ENCODE peak calls at places on chromosomes 3 and 15, in five cellular contexts. One of them, this sample, is unnamed.

GRCh38 chr3:16841906-16842709 is 42.6 kb upstream of the PLCL2 start:
- DNase-seq in frontal cortex: no peak
- DNase-seq in HEK293T: no peak
- DNase-seq in stimulated activated naive B cell treated with anti-CD40 and anti-IgM and Interleukin-4, amounts not matched to agents 10 μg/mL and 1 μg/mL and 100 μg/mL, for 72 hours: peak; percentile 83
- DNase-seq in astrocyte of the spinal cord: no peak
- DNase-seq in this sample: no peak

GRCh38 chr15:82790321-82790720 is 15.5 kb downstream of the FSD2 start:
- DNase-seq in frontal cortex: no peak
- DNase-seq in HEK293T: no peak
- DNase-seq in stimulated activated naive B cell treated with anti-CD40 and anti-IgM and Interleukin-4, amounts not matched to agents 10 μg/mL and 1 μg/mL and 100 μg/mL, for 72 hours: no peak
- DNase-seq in astrocyte of the spinal cord: no peak
- DNase-seq in this sample: no peak

GRCh38 chr3:159996018-159996417 is 7.4 kb downstream of the IL12A start:
- DNase-seq in frontal cortex: no peak
- DNase-seq in HEK293T: no peak
- DNase-seq in stimulated activated naive B cell treated with anti-CD40 and anti-IgM and Interleukin-4, amounts not matched to agents 10 μg/mL and 1 μg/mL and 100 μg/mL, for 72 hours: no peak
- DNase-seq in astrocyte of the spinal cord: peak; percentile 42
- DNase-seq in this sample: no peak

GRCh38 chr15:43958894-43959330 is 132.1 kb downstream of the WDR76 start:
- DNase-seq in frontal cortex: no peak
- DNase-seq in HEK293T: no peak
- DNase-seq in stimulated activated naive B cell treated with anti-CD40 and anti-IgM and Interleukin-4, amounts not matched to agents 10 μg/mL and 1 μg/mL and 100 μg/mL, for 72 hours: no peak
- DNase-seq in astrocyte of the spinal cord: peak; percentile 76
- DNase-seq in this sample: no peak

GRCh38 chr15:44775923-44776322 is 39.6 kb downstream of the TRIM69 start:
- DNase-seq in frontal cortex: peak; percentile 4
- DNase-seq in HEK293T: no peak
- DNase-seq in stimulated activated naive B cell treated with anti-CD40 and anti-IgM and Interleukin-4, amounts not matched to agents 10 μg/mL and 1 μg/mL and 100 μg/mL, for 72 hours: no peak
- DNase-seq in astrocyte of the spinal cord: no peak
- DNase-seq in this sample: no peak

GRCh38 chr3:100041328-100041749 is 73.0 kb downstream of the FILIP1L start:
- DNase-seq in frontal cortex: no peak
- DNase-seq in HEK293T: no peak
- DNase-seq in stimulated activated naive B cell treated with anti-CD40 and anti-IgM and Interleukin-4, amounts not matched to agents 10 μg/mL and 1 μg/mL and 100 μg/mL, for 72 hours: no peak
- DNase-seq in astrocyte of the spinal cord: peak; percentile 96
- DNase-seq in this sample: no peak

GRCh38 chr3:66490984-66491383 is 9.8 kb downstream of the LRIG1 start:
- DNase-seq in frontal cortex: no peak
- DNase-seq in HEK293T: no peak
- DNase-seq in stimulated activated naive B cell treated with anti-CD40 and anti-IgM and Interleukin-4, amounts not matched to agents 10 μg/mL and 1 μg/mL and 100 μg/mL, for 72 hours: no peak
- DNase-seq in astrocyte of the spinal cord: peak; percentile 49
- DNase-seq in this sample: no peak

GRCh38 chr3:195230244-195230643 is 40.7 kb downstream of the XXYLT1 start:
- DNase-seq in frontal cortex: no peak
- DNase-seq in HEK293T: no peak
- DNase-seq in stimulated activated naive B cell treated with anti-CD40 and anti-IgM and Interleukin-4, amounts not matched to agents 10 μg/mL and 1 μg/mL and 100 μg/mL, for 72 hours: no peak
- DNase-seq in astrocyte of the spinal cord: no peak
- DNase-seq in this sample: no peak

GRCh38 chr15:64071931-64072765 is 21.5 kb downstream of the CIAO2A start:
- DNase-seq in frontal cortex: no peak
- DNase-seq in HEK293T: no peak
- DNase-seq in stimulated activated naive B cell treated with anti-CD40 and anti-IgM and Interleukin-4, amounts not matched to agents 10 μg/mL and 1 μg/mL and 100 μg/mL, for 72 hours: no peak
- DNase-seq in astrocyte of the spinal cord: no peak
- DNase-seq in this sample: no peak

GRCh38 chr3:46987485-46988401 is 8.3 kb downstream of the NBEAL2 start:
- DNase-seq in frontal cortex: peak; percentile 58
- DNase-seq in HEK293T: no peak
- DNase-seq in stimulated activated naive B cell treated with anti-CD40 and anti-IgM and Interleukin-4, amounts not matched to agents 10 μg/mL and 1 μg/mL and 100 μg/mL, for 72 hours: peak; percentile 52
- DNase-seq in astrocyte of the spinal cord: no peak
- DNase-seq in this sample: no peak

GRCh38 chr3:100108464-100109079 is 5.7 kb downstream of the FILIP1L start:
- DNase-seq in frontal cortex: no peak
- DNase-seq in HEK293T: no peak
- DNase-seq in stimulated activated naive B cell treated with anti-CD40 and anti-IgM and Interleukin-4, amounts not matched to agents 10 μg/mL and 1 μg/mL and 100 μg/mL, for 72 hours: no peak
- DNase-seq in astrocyte of the spinal cord: no peak
- DNase-seq in this sample: no peak

GRCh38 chr3:157226173-157226847 is 66.4 kb upstream of the CCNL1 start:
- DNase-seq in frontal cortex: no peak
- DNase-seq in HEK293T: no peak
- DNase-seq in stimulated activated naive B cell treated with anti-CD40 and anti-IgM and Interleukin-4, amounts not matched to agents 10 μg/mL and 1 μg/mL and 100 μg/mL, for 72 hours: no peak
- DNase-seq in astrocyte of the spinal cord: no peak
- DNase-seq in this sample: no peak

GRCh38 chr15:75366163-75366562 is 2.2 kb downstream of the MAN2C1 start:
- DNase-seq in frontal cortex: no peak
- DNase-seq in HEK293T: no peak
- DNase-seq in stimulated activated naive B cell treated with anti-CD40 and anti-IgM and Interleukin-4, amounts not matched to agents 10 μg/mL and 1 μg/mL and 100 μg/mL, for 72 hours: no peak
- DNase-seq in astrocyte of the spinal cord: no peak
- DNase-seq in this sample: no peak

GRCh38 chr15:62494144-62494543 is 329.1 kb upstream of the C2CD4B start:
- DNase-seq in frontal cortex: no peak
- DNase-seq in HEK293T: no peak
- DNase-seq in stimulated activated naive B cell treated with anti-CD40 and anti-IgM and Interleukin-4, amounts not matched to agents 10 μg/mL and 1 μg/mL and 100 μg/mL, for 72 hours: no peak
- DNase-seq in astrocyte of the spinal cord: no peak
- DNase-seq in this sample: no peak

GRCh38 chr3:110933786-110934415 is 137.7 kb upstream of the NECTIN3 start:
- DNase-seq in frontal cortex: no peak
- DNase-seq in HEK293T: no peak
- DNase-seq in stimulated activated naive B cell treated with anti-CD40 and anti-IgM and Interleukin-4, amounts not matched to agents 10 μg/mL and 1 μg/mL and 100 μg/mL, for 72 hours: no peak
- DNase-seq in astrocyte of the spinal cord: peak; percentile 50
- DNase-seq in this sample: no peak

GRCh38 chr3:18079739-18080138 is 337.3 kb upstream of the TBC1D5 start:
- DNase-seq in frontal cortex: no peak
- DNase-seq in HEK293T: no peak
- DNase-seq in stimulated activated naive B cell treated with anti-CD40 and anti-IgM and Interleukin-4, amounts not matched to agents 10 μg/mL and 1 μg/mL and 100 μg/mL, for 72 hours: no peak
- DNase-seq in astrocyte of the spinal cord: peak; percentile 32
- DNase-seq in this sample: no peak

GRCh38 chr3:31196881-31197364 is 302.5 kb upstream of the GADL1 start:
- DNase-seq in frontal cortex: no peak
- DNase-seq in HEK293T: no peak
- DNase-seq in stimulated activated naive B cell treated with anti-CD40 and anti-IgM and Interleukin-4, amounts not matched to agents 10 μg/mL and 1 μg/mL and 100 μg/mL, for 72 hours: no peak
- DNase-seq in astrocyte of the spinal cord: peak; percentile 74
- DNase-seq in this sample: no peak

GRCh38 chr3:76353683-76354082 is 568.3 kb upstream of the ZNF717 start:
- DNase-seq in frontal cortex: no peak
- DNase-seq in HEK293T: no peak
- DNase-seq in stimulated activated naive B cell treated with anti-CD40 and anti-IgM and Interleukin-4, amounts not matched to agents 10 μg/mL and 1 μg/mL and 100 μg/mL, for 72 hours: no peak
- DNase-seq in astrocyte of the spinal cord: no peak
- DNase-seq in this sample: no peak

GRCh38 chr3:73848173-73848751 is 223.5 kb upstream of the PDZRN3 start:
- DNase-seq in frontal cortex: peak; percentile 16
- DNase-seq in HEK293T: peak; percentile 25
- DNase-seq in stimulated activated naive B cell treated with anti-CD40 and anti-IgM and Interleukin-4, amounts not matched to agents 10 μg/mL and 1 μg/mL and 100 μg/mL, for 72 hours: no peak
- DNase-seq in astrocyte of the spinal cord: peak; percentile 49
- DNase-seq in this sample: no peak

GRCh38 chr3:127792664-127793292 is 29.5 kb downstream of the MGLL start:
- DNase-seq in frontal cortex: no peak
- DNase-seq in HEK293T: no peak
- DNase-seq in stimulated activated naive B cell treated with anti-CD40 and anti-IgM and Interleukin-4, amounts not matched to agents 10 μg/mL and 1 μg/mL and 100 μg/mL, for 72 hours: no peak
- DNase-seq in astrocyte of the spinal cord: peak; percentile 94
- DNase-seq in this sample: no peak

GRCh38 chr3:152879790-152880174 is 44.9 kb downstream of the P2RY1 start:
- DNase-seq in frontal cortex: no peak
- DNase-seq in HEK293T: no peak
- DNase-seq in stimulated activated naive B cell treated with anti-CD40 and anti-IgM and Interleukin-4, amounts not matched to agents 10 μg/mL and 1 μg/mL and 100 μg/mL, for 72 hours: no peak
- DNase-seq in astrocyte of the spinal cord: no peak
- DNase-seq in this sample: no peak

GRCh38 chr3:99413504-99413903 is 224.9 kb upstream of the COL8A1 start:
- DNase-seq in frontal cortex: no peak
- DNase-seq in HEK293T: no peak
- DNase-seq in stimulated activated naive B cell treated with anti-CD40 and anti-IgM and Interleukin-4, amounts not matched to agents 10 μg/mL and 1 μg/mL and 100 μg/mL, for 72 hours: no peak
- DNase-seq in astrocyte of the spinal cord: peak; percentile 69
- DNase-seq in this sample: no peak

GRCh38 chr3:72488736-72489030 is 359.6 kb downstream of the SHQ1 start:
- DNase-seq in frontal cortex: no peak
- DNase-seq in HEK293T: no peak
- DNase-seq in stimulated activated naive B cell treated with anti-CD40 and anti-IgM and Interleukin-4, amounts not matched to agents 10 μg/mL and 1 μg/mL and 100 μg/mL, for 72 hours: no peak
- DNase-seq in astrocyte of the spinal cord: peak; percentile 68
- DNase-seq in this sample: no peak

GRCh38 chr15:47363653-47364052 is 353.7 kb upstream of the SEMA6D start:
- DNase-seq in frontal cortex: no peak
- DNase-seq in HEK293T: no peak
- DNase-seq in stimulated activated naive B cell treated with anti-CD40 and anti-IgM and Interleukin-4, amounts not matched to agents 10 μg/mL and 1 μg/mL and 100 μg/mL, for 72 hours: no peak
- DNase-seq in astrocyte of the spinal cord: no peak
- DNase-seq in this sample: no peak

GRCh38 chr15:58742424-58743160 is 6.9 kb downstream of the ADAM10 start:
- DNase-seq in frontal cortex: no peak
- DNase-seq in HEK293T: no peak
- DNase-seq in stimulated activated naive B cell treated with anti-CD40 and anti-IgM and Interleukin-4, amounts not matched to agents 10 μg/mL and 1 μg/mL and 100 μg/mL, for 72 hours: no peak
- DNase-seq in astrocyte of the spinal cord: peak; percentile 85
- DNase-seq in this sample: no peak

GRCh38 chr3:46848271-46849097 is 14.8 kb downstream of the MYL3 start:
- DNase-seq in frontal cortex: no peak
- DNase-seq in HEK293T: peak; percentile 63
- DNase-seq in stimulated activated naive B cell treated with anti-CD40 and anti-IgM and Interleukin-4, amounts not matched to agents 10 μg/mL and 1 μg/mL and 100 μg/mL, for 72 hours: no peak
- DNase-seq in astrocyte of the spinal cord: peak; percentile 49
- DNase-seq in this sample: no peak

GRCh38 chr15:99504823-99505551 is 60.8 kb upstream of the MEF2A start:
- DNase-seq in frontal cortex: no peak
- DNase-seq in HEK293T: no peak
- DNase-seq in stimulated activated naive B cell treated with anti-CD40 and anti-IgM and Interleukin-4, amounts not matched to agents 10 μg/mL and 1 μg/mL and 100 μg/mL, for 72 hours: peak; percentile 83
- DNase-seq in astrocyte of the spinal cord: peak; percentile 44
- DNase-seq in this sample: peak; percentile 70

GRCh38 chr3:138781012-138781470 is 53.7 kb downstream of the PIK3CB start:
- DNase-seq in frontal cortex: no peak
- DNase-seq in HEK293T: no peak
- DNase-seq in stimulated activated naive B cell treated with anti-CD40 and anti-IgM and Interleukin-4, amounts not matched to agents 10 μg/mL and 1 μg/mL and 100 μg/mL, for 72 hours: no peak
- DNase-seq in astrocyte of the spinal cord: no peak
- DNase-seq in this sample: no peak

GRCh38 chr15:91953432-91953831 is 99.9 kb downstream of the SLCO3A1 start:
- DNase-seq in frontal cortex: no peak
- DNase-seq in HEK293T: no peak
- DNase-seq in stimulated activated naive B cell treated with anti-CD40 and anti-IgM and Interleukin-4, amounts not matched to agents 10 μg/mL and 1 μg/mL and 100 μg/mL, for 72 hours: no peak
- DNase-seq in astrocyte of the spinal cord: no peak
- DNase-seq in this sample: no peak

GRCh38 chr3:126537730-126538281 is 13.9 kb downstream of the CHST13 start:
- DNase-seq in frontal cortex: no peak
- DNase-seq in HEK293T: no peak
- DNase-seq in stimulated activated naive B cell treated with anti-CD40 and anti-IgM and Interleukin-4, amounts not matched to agents 10 μg/mL and 1 μg/mL and 100 μg/mL, for 72 hours: no peak
- DNase-seq in astrocyte of the spinal cord: no peak
- DNase-seq in this sample: no peak

GRCh38 chr3:186421946-186422345 is 59.9 kb upstream of the DGKG start:
- DNase-seq in frontal cortex: no peak
- DNase-seq in HEK293T: no peak
- DNase-seq in stimulated activated naive B cell treated with anti-CD40 and anti-IgM and Interleukin-4, amounts not matched to agents 10 μg/mL and 1 μg/mL and 100 μg/mL, for 72 hours: no peak
- DNase-seq in astrocyte of the spinal cord: no peak
- DNase-seq in this sample: no peak

GRCh38 chr3:3927965-3928364 is 128.7 kb downstream of the LRRN1 start:
- DNase-seq in frontal cortex: no peak
- DNase-seq in HEK293T: no peak
- DNase-seq in stimulated activated naive B cell treated with anti-CD40 and anti-IgM and Interleukin-4, amounts not matched to agents 10 μg/mL and 1 μg/mL and 100 μg/mL, for 72 hours: peak; percentile 5
- DNase-seq in astrocyte of the spinal cord: no peak
- DNase-seq in this sample: no peak

GRCh38 chr15:32134777-32135307 is 104.5 kb downstream of the CHRNA7 start:
- DNase-seq in frontal cortex: no peak
- DNase-seq in HEK293T: no peak
- DNase-seq in stimulated activated naive B cell treated with anti-CD40 and anti-IgM and Interleukin-4, amounts not matched to agents 10 μg/mL and 1 μg/mL and 100 μg/mL, for 72 hours: no peak
- DNase-seq in astrocyte of the spinal cord: no peak
- DNase-seq in this sample: no peak

GRCh38 chr3:139284221-139284620 is 59.6 kb upstream of the MRPS22 start:
- DNase-seq in frontal cortex: no peak
- DNase-seq in HEK293T: no peak
- DNase-seq in stimulated activated naive B cell treated with anti-CD40 and anti-IgM and Interleukin-4, amounts not matched to agents 10 μg/mL and 1 μg/mL and 100 μg/mL, for 72 hours: no peak
- DNase-seq in astrocyte of the spinal cord: no peak
- DNase-seq in this sample: no peak

GRCh38 chr15:55708720-55709119 is 34.2 kb downstream of the PRTG start:
- DNase-seq in frontal cortex: no peak
- DNase-seq in HEK293T: no peak
- DNase-seq in stimulated activated naive B cell treated with anti-CD40 and anti-IgM and Interleukin-4, amounts not matched to agents 10 μg/mL and 1 μg/mL and 100 μg/mL, for 72 hours: no peak
- DNase-seq in astrocyte of the spinal cord: no peak
- DNase-seq in this sample: no peak

GRCh38 chr15:62301993-62302665 is 137.0 kb upstream of the C2CD4B start:
- DNase-seq in frontal cortex: no peak
- DNase-seq in HEK293T: no peak
- DNase-seq in stimulated activated naive B cell treated with anti-CD40 and anti-IgM and Interleukin-4, amounts not matched to agents 10 μg/mL and 1 μg/mL and 100 μg/mL, for 72 hours: no peak
- DNase-seq in astrocyte of the spinal cord: peak; percentile 17
- DNase-seq in this sample: no peak

GRCh38 chr3:5489536-5489935 is 302.0 kb downstream of the EDEM1 start:
- DNase-seq in frontal cortex: no peak
- DNase-seq in HEK293T: no peak
- DNase-seq in stimulated activated naive B cell treated with anti-CD40 and anti-IgM and Interleukin-4, amounts not matched to agents 10 μg/mL and 1 μg/mL and 100 μg/mL, for 72 hours: no peak
- DNase-seq in astrocyte of the spinal cord: no peak
- DNase-seq in this sample: no peak

GRCh38 chr3:49414753-49415152 is 2.5 kb downstream of the TCTA start:
- DNase-seq in frontal cortex: no peak
- DNase-seq in HEK293T: no peak
- DNase-seq in stimulated activated naive B cell treated with anti-CD40 and anti-IgM and Interleukin-4, amounts not matched to agents 10 μg/mL and 1 μg/mL and 100 μg/mL, for 72 hours: no peak
- DNase-seq in astrocyte of the spinal cord: no peak
- DNase-seq in this sample: no peak

This sample was measured in C1 segment of cervical spinal cord.